ENCODE peak calls at places on chromosomes 4 and X, in eight cellular contexts. One of them, this sample, is unnamed.

GRCh38 chrX:108165349-108166111 is 74.0 kb downstream of the ATG4A start:
- DNase-seq in RWPE1: peak
- DNase-seq in nephron progenitor cell: peak
- DNase-seq in AG10803: peak
- DNase-seq in endothelial cell: peak
- DNase-seq in GM13976: peak
- DNase-seq in IMR-90: peak
- DNase-seq in fibroblast of lung: peak
- DNase-seq in this sample: peak

GRCh38 chr4:71411976-71412375 is 73.2 kb downstream of the SLC4A4 start:
- DNase-seq in IMR-90: peak
- DNase-seq in fibroblast of lung: peak
- DNase-seq in GM13976: no peak
- DNase-seq in AG10803: peak
- DNase-seq in endothelial cell: no peak
- DNase-seq in RWPE1: no peak
- DNase-seq in nephron progenitor cell: no peak
- DNase-seq in this sample: peak

GRCh38 chr4:167903291-167903721 is 189.0 kb upstream of the ANXA10 start:
- DNase-seq in RWPE1: peak
- DNase-seq in IMR-90: peak
- DNase-seq in fibroblast of lung: peak
- DNase-seq in nephron progenitor cell: no peak
- DNase-seq in AG10803: peak
- DNase-seq in GM13976: no peak
- DNase-seq in endothelial cell: no peak
- DNase-seq in this sample: peak

GRCh38 chr4:182238355-182238931 is 4.8 kb upstream of the TENM3 start:
- DNase-seq in AG10803: no peak
- DNase-seq in IMR-90: peak
- DNase-seq in fibroblast of lung: no peak
- DNase-seq in RWPE1: peak
- DNase-seq in nephron progenitor cell: no peak
- DNase-seq in endothelial cell: no peak
- DNase-seq in GM13976: no peak
- DNase-seq in this sample: peak

GRCh38 chr4:187608001-187608421 is 387.6 kb upstream of the ZFP42 start:
- DNase-seq in IMR-90: peak
- DNase-seq in nephron progenitor cell: no peak
- DNase-seq in fibroblast of lung: peak
- DNase-seq in AG10803: peak
- DNase-seq in endothelial cell: no peak
- DNase-seq in GM13976: no peak
- DNase-seq in RWPE1: peak
- DNase-seq in this sample: peak

GRCh38 chr4:7857238-7857701 is 82.4 kb downstream of the AFAP1 start:
- DNase-seq in RWPE1: no peak
- DNase-seq in GM13976: no peak
- DNase-seq in IMR-90: peak
- DNase-seq in endothelial cell: no peak
- DNase-seq in fibroblast of lung: peak
- DNase-seq in AG10803: peak
- DNase-seq in nephron progenitor cell: no peak
- DNase-seq in this sample: peak

GRCh38 chr4:124686279-124686678 is 26.3 kb downstream of the ANKRD50 start:
- DNase-seq in AG10803: no peak
- DNase-seq in fibroblast of lung: no peak
- DNase-seq in RWPE1: no peak
- DNase-seq in nephron progenitor cell: no peak
- DNase-seq in IMR-90: no peak
- DNase-seq in endothelial cell: no peak
- DNase-seq in GM13976: no peak
- DNase-seq in this sample: no peak

GRCh38 chr4:7355795-7356194 is 78.9 kb downstream of the PSAPL1 start:
- DNase-seq in RWPE1: no peak
- DNase-seq in endothelial cell: no peak
- DNase-seq in fibroblast of lung: no peak
- DNase-seq in nephron progenitor cell: no peak
- DNase-seq in GM13976: no peak
- DNase-seq in IMR-90: no peak
- DNase-seq in AG10803: no peak
- DNase-seq in this sample: no peak

GRCh38 chr4:80963051-80963450 is 67.5 kb upstream of the BMP3 start:
- DNase-seq in IMR-90: peak
- DNase-seq in GM13976: no peak
- DNase-seq in fibroblast of lung: peak
- DNase-seq in endothelial cell: no peak
- DNase-seq in RWPE1: peak
- DNase-seq in AG10803: peak
- DNase-seq in nephron progenitor cell: no peak
- DNase-seq in this sample: peak

GRCh38 chrX:126170715-126171114 is 4.6 kb upstream of the DCAF12L2 start:
- DNase-seq in AG10803: no peak
- DNase-seq in endothelial cell: no peak
- DNase-seq in fibroblast of lung: no peak
- DNase-seq in IMR-90: no peak
- DNase-seq in GM13976: no peak
- DNase-seq in RWPE1: no peak
- DNase-seq in nephron progenitor cell: no peak
- DNase-seq in this sample: no peak

GRCh38 chr4:120327276-120327675 is 260.6 kb upstream of the MAD2L1 start:
- DNase-seq in nephron progenitor cell: no peak
- DNase-seq in fibroblast of lung: no peak
- DNase-seq in endothelial cell: no peak
- DNase-seq in AG10803: no peak
- DNase-seq in GM13976: no peak
- DNase-seq in IMR-90: no peak
- DNase-seq in RWPE1: no peak
- DNase-seq in this sample: no peak

GRCh38 chrX:53265771-53266170 is 15.6 kb downstream of the IQSEC2 start:
- DNase-seq in nephron progenitor cell: no peak
- DNase-seq in GM13976: no peak
- DNase-seq in IMR-90: peak
- DNase-seq in AG10803: peak
- DNase-seq in RWPE1: no peak
- DNase-seq in endothelial cell: no peak
- DNase-seq in fibroblast of lung: peak
- DNase-seq in this sample: peak

GRCh38 chr4:81919238-81919637 is 447.5 kb upstream of the RASGEF1B start:
- DNase-seq in nephron progenitor cell: no peak
- DNase-seq in fibroblast of lung: no peak
- DNase-seq in AG10803: no peak
- DNase-seq in endothelial cell: peak
- DNase-seq in IMR-90: peak
- DNase-seq in GM13976: peak
- DNase-seq in RWPE1: peak
- DNase-seq in this sample: no peak

GRCh38 chr4:173365359-173365996 is 5.3 kb upstream of the SAP30 start:
- DNase-seq in AG10803: no peak
- DNase-seq in GM13976: no peak
- DNase-seq in nephron progenitor cell: no peak
- DNase-seq in fibroblast of lung: no peak
- DNase-seq in IMR-90: no peak
- DNase-seq in endothelial cell: no peak
- DNase-seq in RWPE1: no peak
- DNase-seq in this sample: no peak

GRCh38 chr4:174490356-174490969 is 31.8 kb downstream of the HPGD start:
- DNase-seq in IMR-90: peak
- DNase-seq in GM13976: no peak
- DNase-seq in fibroblast of lung: peak
- DNase-seq in RWPE1: peak
- DNase-seq in AG10803: peak
- DNase-seq in nephron progenitor cell: no peak
- DNase-seq in endothelial cell: no peak
- DNase-seq in this sample: no peak

GRCh38 chr4:159069922-159070321 is 33.0 kb upstream of the RAPGEF2 start:
- DNase-seq in endothelial cell: no peak
- DNase-seq in AG10803: peak
- DNase-seq in RWPE1: no peak
- DNase-seq in IMR-90: peak
- DNase-seq in fibroblast of lung: peak
- DNase-seq in GM13976: no peak
- DNase-seq in nephron progenitor cell: no peak
- DNase-seq in this sample: peak

GRCh38 chr4:58553679-58554078 is 1443.5 kb upstream of the IGFBP7 start:
- DNase-seq in endothelial cell: no peak
- DNase-seq in AG10803: no peak
- DNase-seq in IMR-90: no peak
- DNase-seq in RWPE1: peak
- DNase-seq in nephron progenitor cell: no peak
- DNase-seq in GM13976: no peak
- DNase-seq in fibroblast of lung: no peak
- DNase-seq in this sample: no peak

GRCh38 chrX:131614241-131614640 is 70.4 kb downstream of the OR13H1 start:
- DNase-seq in IMR-90: no peak
- DNase-seq in endothelial cell: no peak
- DNase-seq in GM13976: no peak
- DNase-seq in nephron progenitor cell: no peak
- DNase-seq in fibroblast of lung: no peak
- DNase-seq in AG10803: no peak
- DNase-seq in RWPE1: no peak
- DNase-seq in this sample: no peak

GRCh38 chr4:185559913-185560281 is 24.6 kb upstream of the PDLIM3 start:
- DNase-seq in endothelial cell: no peak
- DNase-seq in AG10803: peak
- DNase-seq in GM13976: no peak
- DNase-seq in RWPE1: peak
- DNase-seq in nephron progenitor cell: no peak
- DNase-seq in IMR-90: peak
- DNase-seq in fibroblast of lung: peak
- DNase-seq in this sample: peak

GRCh38 chr4:168877779-168878491 is 132.1 kb downstream of the CBR4 start:
- DNase-seq in nephron progenitor cell: peak
- DNase-seq in RWPE1: no peak
- DNase-seq in fibroblast of lung: peak
- DNase-seq in IMR-90: no peak
- DNase-seq in GM13976: peak
- DNase-seq in endothelial cell: peak
- DNase-seq in AG10803: peak
- DNase-seq in this sample: no peak

GRCh38 chr4:107600456-107600855 is 119.6 kb downstream of the PAPSS1 start:
- DNase-seq in IMR-90: peak
- DNase-seq in nephron progenitor cell: no peak
- DNase-seq in endothelial cell: no peak
- DNase-seq in AG10803: peak
- DNase-seq in RWPE1: no peak
- DNase-seq in GM13976: no peak
- DNase-seq in fibroblast of lung: no peak
- DNase-seq in this sample: peak

GRCh38 chr4:61204353-61204752 is 4.2 kb downstream of the ADGRL3 start:
- DNase-seq in nephron progenitor cell: no peak
- DNase-seq in GM13976: no peak
- DNase-seq in fibroblast of lung: no peak
- DNase-seq in endothelial cell: no peak
- DNase-seq in IMR-90: peak
- DNase-seq in RWPE1: peak
- DNase-seq in AG10803: no peak
- DNase-seq in this sample: peak

GRCh38 chr4:179307297-179308136 is 1865.3 kb upstream of the AGA start:
- DNase-seq in fibroblast of lung: peak
- DNase-seq in AG10803: peak
- DNase-seq in GM13976: peak
- DNase-seq in nephron progenitor cell: peak
- DNase-seq in endothelial cell: peak
- DNase-seq in IMR-90: peak
- DNase-seq in RWPE1: no peak
- DNase-seq in this sample: peak
- TF ChIP-seq CTCF in fibroblast of lung: peak
- TF ChIP-seq CTCF in AG10803: peak
- TF ChIP-seq CTCF in GM13976: peak
- TF ChIP-seq CTCF in nephron progenitor cell: peak
- TF ChIP-seq CTCF in endothelial cell: peak
- TF ChIP-seq CTCF in IMR-90: peak
- TF ChIP-seq CTCF in RWPE1: peak
- TF ChIP-seq CTCF in this sample: peak

GRCh38 chr4:114334808-114335739 is 263.5 kb upstream of the UGT8 start:
- DNase-seq in fibroblast of lung: no peak
- DNase-seq in IMR-90: no peak
- DNase-seq in nephron progenitor cell: no peak
- DNase-seq in endothelial cell: no peak
- DNase-seq in GM13976: no peak
- DNase-seq in RWPE1: no peak
- DNase-seq in AG10803: peak
- DNase-seq in this sample: no peak
- TF ChIP-seq CTCF in fibroblast of lung: no peak
- TF ChIP-seq CTCF in IMR-90: no peak
- TF ChIP-seq CTCF in nephron progenitor cell: no peak
- TF ChIP-seq CTCF in endothelial cell: no peak
- TF ChIP-seq CTCF in GM13976: no peak
- TF ChIP-seq CTCF in RWPE1: no peak
- TF ChIP-seq CTCF in AG10803: no peak
- TF ChIP-seq CTCF in this sample: no peak

DNA sequence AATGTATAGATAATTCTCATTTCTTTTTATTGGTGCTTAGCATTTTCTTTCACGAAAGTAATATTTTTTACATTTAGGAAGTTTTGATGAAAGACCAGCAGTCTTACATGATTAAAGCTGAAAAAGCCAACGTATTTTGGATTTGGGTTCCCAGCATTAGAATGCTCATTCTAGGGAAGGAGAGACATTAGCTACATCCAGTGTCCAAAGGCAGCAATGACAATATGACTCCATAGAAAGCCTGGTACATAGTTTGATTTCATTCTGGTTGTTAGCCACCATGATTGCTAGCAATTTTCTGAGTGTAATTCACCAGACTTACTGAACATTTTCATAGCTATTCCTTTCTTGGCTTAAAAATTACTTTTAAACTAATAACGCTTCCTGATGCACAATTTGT is 1397.5 kb downstream of the PCDH7 start:
- DNase-seq in endothelial cell: no peak
- DNase-seq in nephron progenitor cell: no peak
- DNase-seq in fibroblast of lung: no peak
- DNase-seq in IMR-90: no peak
- DNase-seq in GM13976: no peak
- DNase-seq in RWPE1: no peak
- DNase-seq in AG10803: no peak
- DNase-seq in this sample: no peak
- TF ChIP-seq CTCF in endothelial cell: no peak
- TF ChIP-seq CTCF in nephron progenitor cell: no peak
- TF ChIP-seq CTCF in fibroblast of lung: no peak
- TF ChIP-seq CTCF in IMR-90: no peak
- TF ChIP-seq CTCF in GM13976: no peak
- TF ChIP-seq CTCF in RWPE1: no peak
- TF ChIP-seq CTCF in AG10803: no peak
- TF ChIP-seq CTCF in this sample: no peak

GRCh38 chr4:83767017-83767541 is 231.2 kb downstream of the GPAT3 start:
- DNase-seq in fibroblast of lung: no peak
- DNase-seq in AG10803: no peak
- DNase-seq in GM13976: no peak
- DNase-seq in nephron progenitor cell: no peak
- DNase-seq in endothelial cell: no peak
- DNase-seq in RWPE1: no peak
- DNase-seq in IMR-90: no peak
- DNase-seq in this sample: no peak

GRCh38 chr4:83768146-83768545 is 232.2 kb downstream of the GPAT3 start:
- DNase-seq in IMR-90: no peak
- DNase-seq in RWPE1: no peak
- DNase-seq in nephron progenitor cell: no peak
- DNase-seq in endothelial cell: no peak
- DNase-seq in GM13976: no peak
- DNase-seq in fibroblast of lung: no peak
- DNase-seq in AG10803: no peak
- DNase-seq in this sample: no peak

GRCh38 chr4:83772680-83773079 is 236.8 kb downstream of the GPAT3 start:
- DNase-seq in RWPE1: no peak
- DNase-seq in endothelial cell: no peak
- DNase-seq in GM13976: no peak
- DNase-seq in AG10803: no peak
- DNase-seq in IMR-90: peak
- DNase-seq in fibroblast of lung: no peak
- DNase-seq in nephron progenitor cell: no peak
- DNase-seq in this sample: no peak

GRCh38 chr4:83771113-83771705 is 235.3 kb downstream of the GPAT3 start:
- DNase-seq in AG10803: peak
- DNase-seq in GM13976: peak
- DNase-seq in RWPE1: peak
- DNase-seq in nephron progenitor cell: peak
- DNase-seq in fibroblast of lung: peak
- DNase-seq in endothelial cell: peak
- DNase-seq in IMR-90: peak
- DNase-seq in this sample: peak
- TF ChIP-seq CTCF in AG10803: peak
- TF ChIP-seq CTCF in GM13976: peak
- TF ChIP-seq CTCF in RWPE1: peak
- TF ChIP-seq CTCF in nephron progenitor cell: peak
- TF ChIP-seq CTCF in fibroblast of lung: peak
- TF ChIP-seq CTCF in endothelial cell: peak
- TF ChIP-seq CTCF in IMR-90: peak
- TF ChIP-seq CTCF in this sample: peak

This sample was measured in HFFc6.